ENCODE peak calls at places on chromosomes 12 and 14, in five cellular contexts. I is breast epithelium, R is stomach, H is NCI-H460, L is endothelial cell. D is an unnamed sample.

GRCh38 chr12:121278450-121279375 is 17.8 kb downstream of the CAMKK2 start:
- DNase-seq in I (no peak), R (no peak), H (no peak), L (no peak), D (no peak)

GRCh38 chr14:81506512-81506911 is 27.1 kb downstream of the SEL1L start:
- DNase-seq in I (no peak), R (no peak), H (no peak), L (no peak), D (no peak)

GRCh38 chr12:117019866-117020265 is 79.3 kb downstream of the TESC start:
- DNase-seq in I (no peak), R (peak; percentile 17), H (no peak), L (no peak), D (no peak)

GRCh38 chr12:117158911-117159310 is 31.4 kb downstream of the FBXO21 start:
- DNase-seq in I (no peak), R (no peak), H (no peak), L (no peak), D (no peak)

GRCh38 chr14:77407158-77407557 is 16.2 kb downstream of the NOXRED1 start:
- DNase-seq in I (no peak), R (no peak), H (no peak), L (no peak), D (peak; percentile 44)

GRCh38 chr14:98901511-98902205 is 370.3 kb downstream of the BCL11B start:
- DNase-seq in I (no peak), R (no peak), H (no peak), L (no peak), D (no peak)

GRCh38 chr14:83913466-83913865 is 1616.5 kb upstream of the FLRT2 start:
- DNase-seq in I (no peak), R (no peak), H (no peak), L (no peak), D (no peak)

GRCh38 chr14:64806202-64806861 is 73.4 kb downstream of the SPTB start:
- DNase-seq in I (peak; percentile 32), R (peak; percentile 30), H (peak; percentile 27), L (no peak), D (no peak)

GRCh38 chr14:60303745-60304144 is 54.7 kb downstream of the PPM1A start:
- DNase-seq in I (no peak), R (no peak), H (no peak), L (no peak), D (no peak)

GRCh38 chr14:67221248-67221981 is 19.8 kb upstream of the PALS1 start:
- DNase-seq in I (no peak), R (no peak), H (no peak), L (no peak), D (no peak)

GRCh38 chr12:121120323-121120722 is 12.4 kb upstream of the P2RX7 start:
- DNase-seq in I (no peak), R (no peak), H (no peak), L (no peak), D (no peak)

GRCh38 chr12:116955382-116956021 is 44.8 kb downstream of the FBXW8 start:
- DNase-seq in I (peak; percentile 65), R (peak; percentile 83), H (peak; percentile 4), L (no peak), D (peak; percentile 4)

GRCh38 chr14:60643443-60644402 is 5.6 kb downstream of the SIX1 start:
- DNase-seq in I (no peak), R (no peak), H (no peak), L (no peak), D (no peak)

GRCh38 chr12:106074706-106075392 is 63.9 kb downstream of the NUAK1 start:
- DNase-seq in I (no peak), R (no peak), H (no peak), L (no peak), D (no peak)

GRCh38 chr12:4145990-4146859 is 127.3 kb upstream of the CCND2 start:
- DNase-seq in I (no peak), R (no peak), H (no peak), L (no peak), D (no peak)

GRCh38 chr12:25155031-25155576 is 39.9 kb downstream of the DNAI7 start:
- DNase-seq in I (no peak), R (no peak), H (peak; percentile 19), L (no peak), D (peak; percentile 61)

GRCh38 chr14:24851837-24852236 is 198.1 kb downstream of the STXBP6 start:
- DNase-seq in I (no peak), R (no peak), H (no peak), L (no peak), D (no peak)

GRCh38 chr14:33709286-33709685 is 241.6 kb downstream of the EGLN3 start:
- DNase-seq in I (no peak), R (no peak), H (no peak), L (no peak), D (no peak)

GRCh38 chr12:16325426-16325825 is 22.0 kb upstream of the MGST1 start:
- DNase-seq in I (no peak), R (peak; percentile 57), H (no peak), L (no peak), D (no peak)

GRCh38 chr14:53032161-53032803 is 81.4 kb upstream of the FERMT2 start:
- DNase-seq in I (peak; percentile 35), R (no peak), H (no peak), L (no peak), D (no peak)

GRCh38 chr14:102870994-102871831 is 51.2 kb upstream of the AMN start:
- DNase-seq in I (no peak), R (no peak), H (no peak), L (no peak), D (no peak)

GRCh38 chr12:121688966-121689365 is 19.5 kb upstream of the MORN3 start:
- DNase-seq in I (no peak), R (no peak), H (no peak), L (no peak), D (no peak)

GRCh38 chr14:38505221-38506095 is 249.6 kb upstream of the CLEC14A start:
- DNase-seq in I (no peak), R (no peak), H (no peak), L (no peak), D (no peak)